ENCODE peak calls at places on chromosome 15, in eight cellular contexts. K is stomach, P is uterus, E is dorsolateral prefrontal cortex, J is AG04450, S is foreskin fibroblast, W is mucosa of descending colon, L is left ventricle myocardium inferior. Y is an unnamed sample.

GRCh38 chr15:50315814-50316630 is 39.0 kb downstream of the GABPB1 start:
- DNase-seq in W (no peak), P (no peak), J (peak), E (no peak), S (peak), L (no peak), K (no peak), Y (peak)

GRCh38 chr15:31598620-31599019 is 272.0 kb downstream of the KLF13 start:
- DNase-seq in W (peak), P (no peak), S (no peak), J (no peak), K (no peak), E (no peak), L (no peak), Y (no peak)

GRCh38 chr15:35519536-35520149 is 26.3 kb downstream of the DPH6 start:
- DNase-seq in L (no peak), E (no peak), J (peak), K (no peak), S (peak), W (no peak), P (no peak), Y (no peak)

GRCh38 chr15:95840004-95840403 is 490.5 kb upstream of the NR2F2 start:
- DNase-seq in L (peak), J (peak), K (no peak), P (peak), S (peak), W (no peak), E (no peak), Y (no peak)

GRCh38 chr15:36726224-36726623 is 146.8 kb downstream of the CDIN1 start:
- DNase-seq in J (no peak), W (no peak), P (no peak), K (no peak), L (no peak), E (no peak), S (no peak), Y (no peak)

GRCh38 chr15:85764649-85765277 is 30.0 kb downstream of the KLHL25 start:
- DNase-seq in S (no peak), L (no peak), W (no peak), J (no peak), K (no peak), P (no peak), E (no peak), Y (no peak)

GRCh38 chr15:73200339-73200738 is 148.1 kb downstream of the NEO1 start:
- DNase-seq in L (no peak), K (no peak), W (no peak), S (no peak), P (no peak), J (no peak), E (no peak), Y (no peak)

GRCh38 chr15:85625856-85626255 is 168.9 kb downstream of the KLHL25 start:
- DNase-seq in P (no peak), E (no peak), J (peak), S (peak), W (no peak), K (no peak), L (no peak), Y (peak)

GRCh38 chr15:92473784-92474183 is 80.1 kb downstream of the ST8SIA2 start:
- DNase-seq in W (no peak), K (no peak), S (no peak), J (no peak), L (no peak), E (peak), P (no peak), Y (no peak)

GRCh38 chr15:52011711-52012144 is 7.3 kb upstream of the MAPK6 start:
- DNase-seq in J (no peak), E (peak), L (no peak), W (no peak), S (no peak), P (no peak), K (no peak), Y (no peak)

GRCh38 chr15:98083203-98083910 is 122.9 kb downstream of the ARRDC4 start:
- DNase-seq in W (no peak), E (no peak), S (no peak), K (no peak), L (no peak), J (no peak), P (no peak), Y (no peak)

GRCh38 chr15:61702224-61703120 is 357.8 kb downstream of the VPS13C start:
- DNase-seq in P (no peak), K (no peak), W (no peak), S (no peak), J (no peak), E (no peak), L (no peak), Y (no peak)

DNA sequence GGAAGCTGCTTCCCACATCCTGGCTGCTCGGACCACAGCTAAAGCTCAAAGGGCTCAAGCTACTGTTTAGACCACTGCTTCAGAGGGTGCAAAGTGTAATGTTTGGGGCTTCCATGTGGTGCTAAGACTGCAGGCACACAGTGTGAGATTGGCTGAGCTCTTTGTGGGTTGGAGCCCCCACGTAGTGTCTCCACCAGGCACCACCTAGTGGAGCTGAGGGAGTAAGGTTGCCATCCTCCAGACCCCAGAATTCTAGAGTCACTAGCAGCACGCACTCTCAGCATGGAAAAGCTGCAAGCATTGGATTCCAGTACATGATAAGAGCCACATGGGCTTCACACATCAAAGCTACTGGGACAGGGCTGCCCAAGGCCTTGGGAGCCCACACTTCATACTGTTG is 9.3 kb downstream of the MKRN3 start:
- DNase-seq in K (no peak), L (no peak), P (no peak), W (no peak), J (no peak), E (no peak), S (no peak), Y (no peak)
- TF ChIP-seq CTCF in K (no peak), L (no peak), P (no peak), W (no peak), J (no peak), E (no peak), S (no peak), Y (no peak)

GRCh38 chr15:68833734-68834334 is 13.1 kb upstream of the ANP32A start:
- DNase-seq in J (no peak), P (no peak), L (no peak), K (no peak), W (no peak), S (no peak), E (no peak), Y (no peak)

GRCh38 chr15:68834356-68834755 is 13.7 kb upstream of the ANP32A start:
- DNase-seq in W (no peak), L (no peak), P (no peak), E (no peak), J (no peak), S (no peak), K (no peak), Y (no peak)

GRCh38 chr15:68823561-68823960 is 2.9 kb upstream of the ANP32A start:
- DNase-seq in E (no peak), S (no peak), L (no peak), J (no peak), P (no peak), K (no peak), W (no peak), Y (no peak)

GRCh38 chr15:68830141-68830540 is 9.4 kb upstream of the ANP32A start:
- DNase-seq in K (no peak), W (no peak), J (no peak), S (no peak), E (no peak), P (no peak), L (no peak), Y (no peak)

DNA sequence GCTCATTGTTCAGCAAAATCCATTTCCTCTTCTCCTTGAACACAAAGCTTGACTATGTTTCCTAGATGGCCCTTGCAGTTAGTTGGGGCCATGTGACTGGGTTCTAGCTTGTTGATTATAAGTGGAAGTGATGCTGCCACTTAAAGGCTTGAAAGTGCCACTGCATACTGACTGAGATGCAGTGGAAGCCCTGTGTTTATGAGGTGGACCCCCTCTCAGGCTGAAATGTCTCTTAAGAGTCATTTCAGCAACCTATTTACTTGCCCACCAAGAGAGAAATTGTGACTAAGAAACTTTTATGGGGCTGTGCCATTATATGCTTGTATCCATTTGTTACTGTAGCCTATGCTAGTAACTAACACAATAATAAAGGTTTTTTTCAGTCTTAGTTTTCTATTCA is 8.4 kb upstream of the ANP32A start:
- DNase-seq in S (no peak), J (no peak), W (no peak), K (no peak), P (no peak), E (peak), L (no peak), Y (peak)
- TF ChIP-seq CTCF in S (peak), J (peak), W (no peak), K (peak), P (no peak), E (peak), L (peak), Y (peak)

DNA sequence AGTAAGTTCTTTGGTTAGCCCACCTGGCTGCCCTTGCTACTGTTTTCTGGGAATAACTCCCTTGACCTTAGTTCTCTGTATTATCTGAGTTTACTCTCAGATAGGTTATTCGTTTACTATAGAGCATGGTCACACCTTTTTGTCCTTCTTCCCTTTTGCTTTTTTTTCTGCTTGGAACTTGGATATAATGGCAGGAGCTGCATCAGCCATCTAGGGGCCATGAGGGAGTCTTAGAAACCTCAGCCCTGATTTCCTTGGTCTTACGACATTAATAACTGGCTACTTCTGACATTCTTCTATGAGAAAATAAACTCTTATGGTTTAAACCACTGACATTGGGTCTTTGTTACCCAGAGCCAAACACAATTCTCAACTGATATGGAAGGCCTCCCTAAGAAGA is 3.4 kb upstream of the SLC51B start:
- DNase-seq in K (no peak), W (no peak), L (no peak), S (no peak), E (no peak), P (no peak), J (no peak), Y (no peak)
- TF ChIP-seq CTCF in K (no peak), W (no peak), L (no peak), S (no peak), E (no peak), P (no peak), J (no peak), Y (no peak)

DNA sequence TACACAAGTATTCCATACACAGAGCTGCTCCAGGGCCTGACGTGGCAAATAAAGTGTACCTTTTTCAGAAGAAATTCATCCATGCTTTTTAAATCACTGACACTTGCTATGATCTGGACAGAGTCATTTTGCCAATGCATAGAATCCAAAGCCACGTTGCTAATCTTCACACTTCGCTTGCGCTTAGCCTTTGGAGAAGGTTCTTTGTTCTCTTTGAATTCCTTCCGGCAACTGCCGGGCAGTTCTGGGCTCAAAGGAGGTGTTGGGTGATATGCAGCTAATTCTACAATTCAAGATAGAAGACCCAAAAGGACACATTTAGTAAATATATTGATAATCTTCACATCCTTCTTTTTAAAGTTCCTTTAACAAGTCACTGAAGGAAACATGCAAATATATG is 69.9 kb downstream of the NR2E3 start:
- DNase-seq in E (no peak), J (no peak), W (no peak), S (no peak), P (no peak), K (no peak), L (no peak), Y (no peak)
- TF ChIP-seq CTCF in E (no peak), J (no peak), W (no peak), S (no peak), P (no peak), K (no peak), L (no peak), Y (no peak)

GRCh38 chr15:27358751-27359434 is 387.9 kb downstream of the GABRG3 start:
- DNase-seq in P (no peak), J (no peak), E (peak), S (no peak), L (no peak), W (no peak), K (no peak), Y (no peak)
- TF ChIP-seq CTCF in P (peak), J (peak), E (peak), S (peak), L (peak), W (no peak), K (no peak), Y (peak)

DNA sequence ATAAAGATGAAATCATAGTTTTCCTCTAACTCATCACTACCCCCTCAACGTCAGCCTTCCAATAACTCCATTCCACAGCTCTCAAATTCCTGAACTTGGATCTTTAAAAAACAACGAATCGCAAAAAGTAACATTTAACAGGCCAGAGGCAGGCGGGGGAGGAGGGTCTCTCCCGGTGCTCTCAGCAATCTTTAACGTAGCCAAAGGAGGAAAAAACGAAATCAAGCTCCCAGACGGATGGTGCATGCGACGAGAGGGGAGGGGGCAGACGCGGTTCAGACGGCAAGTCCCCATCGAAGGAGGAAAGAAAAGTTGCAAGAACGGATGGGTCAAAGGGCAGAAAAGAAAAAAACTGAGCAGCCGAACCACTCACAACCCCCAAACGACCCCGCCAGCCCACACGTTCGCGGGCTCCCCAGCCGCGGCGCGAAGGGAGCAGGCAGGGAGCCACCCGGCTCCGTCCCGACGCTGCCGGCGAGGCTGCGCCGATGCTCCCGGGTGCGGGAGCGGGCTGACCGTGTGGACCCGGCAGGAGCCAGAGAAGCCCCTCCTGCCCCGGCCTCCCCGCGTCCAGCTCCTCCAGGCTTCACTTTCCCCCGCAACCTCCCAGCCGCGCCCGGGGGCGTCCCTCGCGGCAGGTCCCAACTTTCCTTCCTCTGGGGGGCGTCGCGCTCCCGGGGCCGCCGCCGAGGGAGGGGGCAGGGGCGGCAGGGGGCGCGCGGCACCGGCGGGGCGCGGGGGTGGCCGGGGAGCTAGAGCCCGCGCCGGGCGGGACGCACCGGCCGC is 661 bp downstream of the PEAK1 start:
- DNase-seq in W (peak), K (peak), E (no peak), L (peak), S (peak), J (no peak), P (peak), Y (peak)
- TF ChIP-seq CTCF in W (no peak), K (no peak), E (peak), L (peak), S (no peak), J (peak), P (peak), Y (peak)

GRCh38 chr15:39976291-39977274 is 42.7 kb downstream of the EIF2AK4 start:
- DNase-seq in J (no peak), L (peak), W (peak), E (peak), P (peak), K (peak), S (peak), Y (peak)
- TF ChIP-seq CTCF in J (peak), L (peak), W (no peak), E (peak), P (peak), K (peak), S (peak), Y (peak)

DNA sequence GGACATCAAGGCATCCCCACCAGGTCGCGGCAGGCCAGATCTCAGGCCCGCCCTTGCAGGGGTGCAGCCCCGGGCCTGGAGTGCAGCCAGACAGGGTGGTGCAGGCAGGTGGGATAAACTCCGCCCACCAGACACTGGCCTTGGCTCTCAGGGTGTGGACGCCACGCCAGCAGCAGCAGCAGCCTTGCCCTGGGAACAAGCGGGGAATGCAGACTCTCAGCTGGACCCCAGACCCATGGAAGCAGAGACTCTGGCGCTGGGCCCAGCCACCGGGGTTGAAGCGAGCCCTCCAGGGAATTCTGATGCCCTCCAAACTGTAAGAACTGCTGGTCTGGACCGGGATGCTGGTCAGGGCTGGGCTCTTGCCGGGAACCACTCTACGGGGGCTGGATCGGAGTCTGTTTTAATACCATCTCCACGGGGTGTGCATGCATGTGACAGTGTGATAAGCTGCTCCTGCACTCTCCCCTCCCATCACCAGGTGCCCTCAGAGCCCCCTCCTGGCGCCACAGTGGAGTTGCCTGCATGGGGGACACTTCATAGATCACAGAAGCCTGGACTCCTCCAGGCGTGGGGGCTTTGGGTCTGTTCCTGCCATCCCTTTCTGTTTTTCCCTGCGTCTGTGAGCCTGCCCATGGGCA is 142.7 kb downstream of the NSMCE3 start:
- DNase-seq in S (no peak), K (no peak), E (no peak), W (peak), L (peak), P (no peak), J (no peak), Y (no peak)
- TF ChIP-seq CTCF in S (no peak), K (no peak), E (no peak), W (no peak), L (no peak), P (no peak), J (no peak), Y (no peak)

DNA sequence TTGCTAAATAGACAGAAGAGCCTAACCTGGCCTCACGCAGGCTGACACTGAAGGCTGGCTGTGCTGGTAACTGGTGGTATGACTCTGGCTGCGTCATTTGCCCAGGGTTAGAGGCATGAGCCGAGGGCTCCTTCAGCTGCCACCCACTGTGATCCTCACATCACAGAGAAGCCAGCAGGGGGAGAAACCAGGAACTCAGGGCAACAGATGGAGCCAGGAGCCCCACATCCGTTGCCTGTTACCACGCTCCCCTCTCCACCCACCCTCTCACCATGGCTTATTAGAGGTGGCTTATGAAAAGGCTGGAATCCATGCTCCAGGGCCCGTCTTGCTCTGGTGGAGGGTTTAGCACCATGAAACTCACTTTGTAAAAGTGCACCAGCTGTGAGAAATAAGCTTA is 60.7 kb downstream of the ASB7 start:
- DNase-seq in J (no peak), E (no peak), L (no peak), P (peak), K (no peak), W (no peak), S (no peak), Y (no peak)
- TF ChIP-seq CTCF in J (peak), E (no peak), L (peak), P (no peak), K (no peak), W (no peak), S (peak), Y (no peak)

GRCh38 chr15:55738715-55739114 is 4.2 kb downstream of the PRTG start:
- DNase-seq in J (no peak), W (no peak), L (no peak), K (no peak), P (no peak), S (no peak), E (no peak), Y (no peak)
- TF ChIP-seq CTCF in J (no peak), W (no peak), L (no peak), K (no peak), P (no peak), S (no peak), E (no peak), Y (no peak)